ENCODE peak calls at places on chromosomes 11 and 22, in four cellular contexts. W is body of pancreas, E is keratinocyte, D is fibroblast of pulmonary artery. O is an unnamed sample.

GRCh38 chr11:2772544-2773031 is 72.8 kb upstream of the KCNQ1OT1 start:
- DNase-seq in W (peak), E (no peak), D (peak), O (peak)

GRCh38 chr11:125262825-125263218 is 98.3 kb downstream of the PKNOX2 start:
- DNase-seq in W (no peak), E (no peak), D (peak), O (no peak)

GRCh38 chr11:46674463-46675287 is 25.7 kb downstream of the ARHGAP1 start:
- DNase-seq in W (peak), E (no peak), D (no peak), O (no peak)

GRCh38 chr11:17742019-17742418 is 7.4 kb downstream of the KCNC1 start:
- DNase-seq in W (no peak), E (no peak), D (no peak), O (no peak)

GRCh38 chr11:134361241-134361640 is 29.5 kb downstream of the GLB1L2 start:
- DNase-seq in W (no peak), E (no peak), D (no peak), O (no peak)

GRCh38 chr11:5380740-5381342 is 2.8 kb upstream of the OR51M1 start:
- DNase-seq in W (peak), E (peak), D (peak), O (no peak)

GRCh38 chr11:12120031-12121008 is 9.9 kb downstream of the MICAL2 start:
- DNase-seq in W (no peak), E (no peak), D (peak), O (no peak)

GRCh38 chr22:20267441-20268288 is 453 bp downstream of the RTN4R start:
- DNase-seq in W (peak), E (no peak), D (no peak), O (no peak)

GRCh38 chr11:8269636-8270035 is 6.0 kb upstream of the LMO1 start:
- DNase-seq in W (no peak), E (no peak), D (no peak), O (no peak)

GRCh38 chr11:125091247-125091876 is 20.1 kb downstream of the TMEM218 start:
- DNase-seq in W (peak), E (no peak), D (peak), O (peak)

GRCh38 chr11:65134240-65134951 is at the start of gene SYVN1:
- DNase-seq in W (peak), E (peak), D (peak), O (peak)
- TF ChIP-seq CTCF in W (no peak), E (no peak), D (no peak), O (no peak)

GRCh38 chr22:32643246-32643645 is 158.3 kb upstream of the TIMP3 start:
- DNase-seq in W (no peak), E (no peak), D (no peak), O (no peak)

GRCh38 chr22:32648486-32648885 is 153.0 kb upstream of the TIMP3 start:
- DNase-seq in W (no peak), E (no peak), D (no peak), O (no peak)

GRCh38 chr22:32649515-32650200 is 151.8 kb upstream of the TIMP3 start:
- DNase-seq in W (peak), E (no peak), D (no peak), O (peak)

GRCh38 chr22:32646476-32646875 is 155.0 kb upstream of the TIMP3 start:
- DNase-seq in W (no peak), E (no peak), D (no peak), O (no peak)

GRCh38 chr22:32644252-32645100 is 157.0 kb upstream of the TIMP3 start:
- DNase-seq in W (peak), E (peak), D (peak), O (peak)
- H3K4me3 ChIP-seq in W (no peak), E (no peak), D (no peak), O (no peak)

GRCh38 chr11:130637566-130637965 is 189.1 kb downstream of the ADAMTS15 start:
- DNase-seq in W (no peak), E (no peak), D (no peak), O (no peak)
- TF ChIP-seq CTCF in W (no peak), E (no peak), D (no peak), O (no peak)

DNA sequence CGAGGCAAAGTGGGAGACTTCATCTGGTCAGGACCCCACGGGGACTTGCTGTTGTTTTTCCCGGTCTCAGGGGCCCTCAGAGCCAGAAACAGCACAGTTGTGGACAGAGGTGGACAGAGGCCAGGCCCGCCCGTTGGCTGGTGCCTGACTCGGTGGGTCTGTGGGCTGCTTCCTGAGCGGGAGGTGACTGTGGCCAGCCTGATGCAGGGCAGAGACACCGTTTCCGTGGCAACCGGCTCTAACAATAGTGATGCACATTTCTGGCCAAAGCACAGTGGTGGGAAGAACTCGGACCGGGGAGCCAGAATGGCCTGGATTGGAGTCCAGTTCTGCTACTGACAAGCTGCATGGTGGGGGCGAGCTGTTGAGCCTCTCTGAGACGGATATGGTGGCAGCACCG is 58.7 kb upstream of the ATXN10 start:
- DNase-seq in W (no peak), E (no peak), D (peak), O (no peak)
- H3K4me3 ChIP-seq in W (no peak), E (no peak), D (peak), O (no peak)

GRCh38 chr11:9274499-9275228 is 9.5 kb upstream of the DENND5A start:
- DNase-seq in W (no peak), E (no peak), D (peak), O (no peak)

GRCh38 chr11:9269492-9270030 is 4.4 kb upstream of the DENND5A start:
- DNase-seq in W (no peak), E (no peak), D (peak), O (no peak)

GRCh38 chr11:9276571-9276970 is 11.4 kb upstream of the DENND5A start:
- DNase-seq in W (no peak), E (no peak), D (peak), O (no peak)

GRCh38 chr11:9277176-9277575 is 12.0 kb upstream of the DENND5A start:
- DNase-seq in W (no peak), E (no peak), D (no peak), O (no peak)

DNA sequence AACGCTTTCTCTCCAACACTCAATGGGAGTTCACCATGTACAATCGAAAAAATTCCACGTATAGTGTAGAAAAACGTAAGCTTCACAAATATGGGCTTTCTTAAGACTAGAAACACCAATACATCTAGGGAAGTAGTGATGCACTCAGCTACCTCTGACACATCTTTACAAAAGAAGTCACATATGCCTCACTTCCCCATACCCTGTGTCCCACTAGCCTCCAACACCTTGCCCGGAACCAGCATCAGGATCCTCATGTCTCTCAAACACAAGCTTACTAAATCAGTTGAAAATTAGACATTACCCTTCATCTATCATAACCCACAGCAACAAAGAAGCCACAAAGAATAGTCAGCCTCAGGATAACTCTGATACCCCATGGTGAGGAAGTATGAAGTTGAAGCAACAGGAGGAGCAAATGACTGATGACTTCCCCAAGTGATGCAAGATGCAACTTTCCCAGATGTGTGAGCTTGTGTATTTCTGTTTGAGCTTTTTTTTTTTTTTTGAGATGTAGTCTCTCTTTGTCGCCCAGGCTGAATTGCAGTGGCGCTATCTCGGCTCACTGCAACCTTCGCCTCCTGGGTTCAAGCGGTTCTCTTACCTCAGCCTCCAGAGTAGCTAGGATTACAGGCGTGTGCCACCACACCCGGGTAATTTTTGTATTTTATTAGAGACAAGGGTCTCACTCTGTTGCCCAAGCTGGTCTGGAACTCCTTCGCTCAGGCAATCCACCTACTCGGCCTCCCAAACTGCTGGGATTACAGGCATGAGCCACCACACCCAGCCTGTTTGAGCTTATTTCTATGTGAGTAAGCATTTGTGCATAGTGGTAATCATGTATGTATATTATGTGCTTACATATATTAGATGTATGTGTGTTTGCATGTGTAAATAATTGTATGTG is 8.5 kb upstream of the DENND5A start:
- DNase-seq in W (peak), E (no peak), D (peak), O (no peak)
- TF ChIP-seq CTCF in W (no peak), E (no peak), D (no peak), O (no peak)

GRCh38 chr11:31828217-31828616 is 17.1 kb upstream of the PAX6 start:
- DNase-seq in W (no peak), E (no peak), D (no peak), O (no peak)
- H3K4me3 ChIP-seq in W (no peak), E (no peak), D (no peak), O (no peak)

GRCh38 chr11:123645576-123645975 is 8.8 kb downstream of the SCN3B start:
- DNase-seq in W (no peak), E (no peak), D (no peak), O (no peak)

GRCh38 chr11:123642435-123642834 is 12.0 kb downstream of the SCN3B start:
- DNase-seq in W (no peak), E (no peak), D (no peak), O (no peak)

GRCh38 chr11:123640029-123640428 is 14.4 kb downstream of the SCN3B start:
- DNase-seq in W (no peak), E (no peak), D (no peak), O (no peak)

GRCh38 chr11:123641495-123641840 is 13.0 kb downstream of the SCN3B start:
- DNase-seq in W (no peak), E (no peak), D (no peak), O (no peak)

DNA sequence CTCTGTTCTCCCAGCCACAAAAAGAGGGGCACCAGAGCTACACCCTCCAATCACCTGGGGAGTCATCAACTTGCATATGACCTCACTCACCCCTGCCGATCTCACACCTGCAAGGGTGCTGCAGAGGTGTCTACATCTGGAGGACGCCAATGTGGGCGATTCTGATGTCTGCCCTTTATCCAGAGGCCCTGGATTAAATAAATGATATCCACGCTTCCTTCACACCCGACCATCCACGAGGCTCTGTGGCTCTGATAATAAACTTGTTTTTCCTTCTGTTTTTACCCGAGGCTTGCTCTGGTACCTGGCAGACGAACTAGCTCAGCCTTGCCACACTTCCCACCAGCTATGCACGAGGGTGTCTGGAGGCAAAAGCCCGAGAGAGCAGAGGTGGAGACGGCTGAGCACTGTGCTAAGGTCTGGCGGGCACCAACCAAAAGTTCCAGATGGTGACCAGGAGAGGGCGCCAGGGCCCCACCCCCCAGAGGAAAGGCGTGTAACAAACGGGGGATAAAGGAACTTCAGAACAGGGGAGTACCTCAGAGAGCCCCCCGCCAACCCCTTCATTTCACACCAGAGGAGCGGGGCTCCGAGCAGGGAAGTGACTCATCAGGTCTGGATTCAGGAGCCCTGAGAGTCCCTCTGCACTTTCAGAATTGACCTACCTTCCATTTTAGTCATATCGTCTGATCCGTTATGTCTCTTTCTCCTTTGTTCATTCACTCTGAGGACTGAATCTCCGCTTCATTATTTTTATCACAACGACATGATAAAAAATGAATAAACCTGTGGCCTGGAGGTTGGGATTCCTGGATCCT is 13.5 kb downstream of the SCN3B start:
- DNase-seq in W (peak), E (no peak), D (peak), O (no peak)
- TF ChIP-seq CTCF in W (peak), E (peak), D (peak), O (no peak)

GRCh38 chr22:21834869-21835268 is 32.6 kb downstream of the MAPK1 start:
- DNase-seq in W (no peak), E (no peak), D (no peak), O (no peak)
- H3K4me3 ChIP-seq in W (no peak), E (no peak), D (no peak), O (no peak)

DNA sequence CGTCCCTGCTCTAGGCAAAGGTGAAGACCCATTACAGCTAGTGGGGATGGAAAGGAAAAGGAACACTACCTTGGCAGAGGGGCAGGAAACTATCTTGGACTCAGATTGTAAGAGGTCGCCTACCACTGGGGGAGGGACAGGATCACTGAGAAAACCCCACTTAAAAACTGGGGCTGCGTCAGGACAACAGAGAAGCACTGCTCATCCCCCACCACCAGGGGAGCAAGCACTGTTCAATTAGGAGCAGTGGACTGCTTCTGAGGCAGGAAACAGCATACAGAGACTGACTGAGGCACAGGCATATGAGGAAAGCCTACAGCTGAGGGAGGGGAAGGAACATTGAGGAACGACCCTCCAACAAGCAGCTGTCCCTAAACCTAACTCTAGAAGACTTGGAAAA is 20.8 kb upstream of the DLAT start:
- DNase-seq in W (no peak), E (no peak), D (no peak), O (no peak)
- TF ChIP-seq CTCF in W (no peak), E (peak), D (peak), O (no peak)

GRCh38 chr11:65545853-65546216 is 12.3 kb downstream of the LTBP3 start:
- DNase-seq in W (no peak), E (no peak), D (no peak), O (no peak)
- H3K4me3 ChIP-seq in W (no peak), E (no peak), D (no peak), O (no peak)